ENCODE peak calls at places on chromosomes 12 and 14, in six cellular contexts. K, I, T, E, Z and O are unnamed samples.
A peak's percentile ranks its signal among the peaks of the same experiment; 100 is the strongest.

GRCh38 chr12:88471641-88472040 is 108.6 kb downstream of the KITLG start:
- DNase-seq in K (peak; percentile 11), E (no peak), Z (no peak), T (no peak), I (no peak), O (no peak)

GRCh38 chr14:69010632-69011031 is 31.5 kb upstream of the ACTN1 start:
- DNase-seq in E (peak; percentile 22), K (no peak), Z (no peak), I (no peak), T (no peak), O (no peak)

GRCh38 chr12:77847665-77848431 is 17.2 kb downstream of the NAV3 start:
- DNase-seq in T (no peak), E (no peak), Z (no peak), I (no peak), K (no peak), O (no peak)

GRCh38 chr12:46402861-46403731 is 30.5 kb upstream of the SLC38A2 start:
- DNase-seq in T (no peak), I (no peak), Z (no peak), E (no peak), K (no peak), O (no peak)

GRCh38 chr12:64746663-64747062 is 12.5 kb downstream of the GNS start:
- DNase-seq in K (no peak), E (no peak), I (no peak), T (no peak), Z (no peak), O (no peak)

GRCh38 chr12:72031066-72031465 is 92.4 kb downstream of the TPH2 start:
- DNase-seq in Z (no peak), K (no peak), T (no peak), E (no peak), I (no peak), O (no peak)

GRCh38 chr12:101876861-101877815 is at the start of gene DRAM1:
- DNase-seq in T (peak; percentile 87), I (peak; percentile 86), E (peak; percentile 71), Z (peak; percentile 32), K (peak; percentile 89), O (peak; percentile 96)

GRCh38 chr12:103301642-103302620 is 193.8 kb downstream of the C12orf42 start:
- DNase-seq in I (peak; percentile 31), T (no peak), K (no peak), Z (no peak), E (no peak), O (no peak)

GRCh38 chr14:88384653-88385205 is 728 bp upstream of the SPATA7 start:
- DNase-seq in I (peak; percentile 4), Z (no peak), E (no peak), T (no peak), K (peak; percentile 14), O (no peak)

GRCh38 chr14:75591331-75591946 is 13.0 kb downstream of the FLVCR2 start:
- DNase-seq in I (no peak), Z (no peak), E (no peak), K (peak; percentile 36), T (no peak), O (no peak)

GRCh38 chr12:12997734-12998133 is 2.3 kb downstream of the HEBP1 start:
- DNase-seq in E (no peak), K (no peak), Z (no peak), I (no peak), T (no peak), O (no peak)

GRCh38 chr12:69821441-69822204 is 3.4 kb upstream of the MYRFL start:
- DNase-seq in K (no peak), I (no peak), Z (peak; percentile 42), E (no peak), T (peak; percentile 16), O (no peak)

GRCh38 chr12:104569348-104570173 is 112.8 kb downstream of the CHST11 start:
- DNase-seq in I (no peak), K (no peak), Z (no peak), E (peak; percentile 48), T (no peak), O (no peak)

GRCh38 chr14:105092124-105092911 is 27.1 kb upstream of the GPR132 start:
- DNase-seq in K (no peak), T (peak; percentile 50), Z (no peak), I (peak; percentile 72), E (no peak), O (no peak)

GRCh38 chr14:51653096-51653814 is 1.5 kb downstream of the FRMD6 start:
- DNase-seq in E (no peak), T (no peak), K (no peak), Z (no peak), I (no peak), O (no peak)

DNA sequence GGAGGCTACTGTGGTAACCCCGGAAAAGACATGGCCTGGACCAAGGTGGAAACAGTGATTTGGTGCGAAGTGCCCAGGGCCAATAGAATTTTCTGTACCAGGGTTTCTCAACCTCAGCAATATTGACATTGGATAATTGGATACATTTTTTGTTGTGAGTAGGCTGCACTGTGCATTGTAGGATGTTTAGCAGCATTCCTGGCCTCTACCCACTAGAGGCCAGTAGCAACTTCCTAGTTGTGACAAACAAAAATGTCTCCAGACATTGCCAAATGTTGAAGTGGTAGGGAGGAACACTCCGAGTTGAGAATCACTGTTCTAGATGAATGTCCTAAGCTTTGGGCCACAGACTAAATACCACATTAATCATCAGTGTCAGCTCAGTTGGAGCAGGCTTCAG is 6.2 kb upstream of the CGRRF1 start:
- DNase-seq in E (no peak), K (no peak), Z (no peak), I (no peak), T (no peak), O (no peak)
- TF ChIP-seq CTCF in E (no peak), K (no peak), Z (peak; percentile 42), I (peak; percentile 55), T (no peak), O (no peak)

DNA sequence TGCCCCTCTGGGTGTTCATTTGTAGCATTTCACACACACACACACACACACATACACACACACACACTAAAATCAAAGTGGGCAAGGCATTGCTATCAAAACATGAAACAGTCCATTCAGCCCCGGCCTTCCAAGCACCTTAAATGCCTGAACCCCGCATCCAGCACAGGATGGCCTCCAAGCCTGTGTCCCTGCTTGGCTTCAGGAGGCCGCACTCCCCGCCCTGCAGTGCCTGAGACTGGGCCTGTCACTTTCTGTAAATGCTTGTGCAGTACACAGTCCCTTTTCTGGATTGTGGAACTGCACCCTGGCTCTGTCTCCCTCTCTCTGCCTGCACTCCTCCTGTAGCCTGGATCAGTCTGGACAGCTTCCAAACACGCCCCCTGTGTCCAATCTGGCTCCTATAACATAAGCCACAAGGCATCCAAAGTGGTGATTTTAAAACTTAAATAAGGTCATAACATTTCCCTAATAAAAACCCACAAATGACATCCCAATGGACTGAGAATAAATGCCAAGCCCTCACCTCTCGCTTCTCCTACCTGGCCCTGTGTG is 972.2 kb upstream of the TMEM132C start:
- DNase-seq in K (no peak), Z (no peak), E (no peak), I (no peak), T (no peak), O (no peak)
- H3K27ac ChIP-seq in K (no peak overlapping the region), Z (no peak overlapping the region), E (no peak overlapping the region), I (no peak overlapping the region), T (no peak overlapping the region), O (no peak overlapping the region)

GRCh38 chr12:98935847-98936246 is 290.8 kb downstream of the APAF1 start:
- DNase-seq in T (no peak), E (no peak), Z (no peak), I (no peak), K (no peak), O (no peak)
- TF ChIP-seq CTCF in T (no peak), E (no peak), Z (no peak), I (no peak), K (no peak), O (no peak)

GRCh38 chr12:2154521-2154920 is 101.7 kb downstream of the CACNA1C start:
- DNase-seq in Z (no peak), E (no peak), T (no peak), I (no peak), K (no peak), O (no peak)
- H3K27ac ChIP-seq in Z (peak overlapping the region; percentile 61), E (no peak overlapping the region), T (no peak overlapping the region), I (peak overlapping the region; percentile 60), K (peak overlapping the region; percentile 59), O (peak overlapping the region; percentile 71)

GRCh38 chr12:3898751-3899150 is 25.6 kb upstream of the PARP11 start:
- DNase-seq in E (no peak), Z (no peak), T (no peak), I (no peak), K (no peak), O (peak; percentile 55)

GRCh38 chr12:3896851-3897351 is 23.7 kb upstream of the PARP11 start:
- DNase-seq in E (peak; percentile 7), I (no peak), Z (no peak), K (peak; percentile 24), T (no peak), O (no peak)

GRCh38 chr12:3904999-3905398 is 31.8 kb upstream of the PARP11 start:
- DNase-seq in E (no peak), Z (no peak), T (no peak), I (no peak), K (no peak), O (no peak)

GRCh38 chr12:3897400-3897910 is 24.3 kb upstream of the PARP11 start:
- DNase-seq in I (no peak), E (no peak), Z (no peak), T (no peak), K (no peak), O (no peak)

GRCh38 chr12:3901116-3901515 is 27.9 kb upstream of the PARP11 start:
- DNase-seq in T (no peak), I (no peak), K (no peak), Z (no peak), E (no peak), O (no peak)
- TF ChIP-seq CTCF in T (no peak), I (no peak), K (no peak), Z (no peak), E (no peak), O (no peak)

DNA sequence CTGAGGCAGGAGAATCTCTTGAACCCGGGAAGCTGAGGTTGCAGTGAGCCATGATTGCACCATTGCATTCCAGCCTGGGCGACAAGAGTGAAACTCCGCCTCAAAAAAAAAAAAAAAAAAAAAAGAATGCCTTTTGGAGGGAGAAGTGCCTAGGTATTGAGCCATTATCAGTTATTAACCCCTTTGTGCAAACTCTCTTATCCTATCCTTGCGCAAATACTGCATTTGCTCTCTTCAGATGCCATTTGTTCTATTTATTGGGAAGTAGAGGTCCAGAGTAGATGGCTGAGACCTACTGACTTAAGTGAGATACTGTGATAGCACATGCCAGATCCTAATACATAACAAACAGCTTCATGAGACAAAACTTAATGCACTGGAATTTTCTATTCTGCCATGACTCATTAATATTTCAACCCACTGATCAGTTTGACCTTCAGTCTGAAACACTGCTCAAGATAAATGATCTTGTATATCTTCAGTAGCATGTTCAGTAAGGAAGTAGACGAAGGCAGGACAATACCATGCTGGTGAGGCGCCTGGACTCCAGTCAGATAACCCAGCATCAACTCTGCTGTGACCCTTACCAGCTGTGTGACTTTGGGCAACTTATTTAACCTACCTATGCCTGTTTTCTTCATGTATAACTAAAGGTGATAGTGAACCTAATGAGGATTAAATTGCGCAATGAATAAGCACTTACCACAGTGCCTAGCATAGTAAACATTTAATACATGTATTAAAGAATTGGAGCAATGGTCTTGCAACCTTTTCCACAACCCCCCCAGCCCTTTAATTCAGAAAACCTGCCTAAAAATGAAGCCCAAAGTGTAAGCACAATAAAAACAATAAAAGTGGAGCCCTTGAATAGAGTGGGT is 5.7 kb upstream of the DNAAF2 start:
- DNase-seq in T (no peak), K (no peak), E (no peak), I (no peak), Z (no peak), O (no peak)
- H3K27ac ChIP-seq in T (peak overlapping the region; percentile 46), K (peak overlapping the region; percentile 69), E (no peak overlapping the region), I (peak overlapping the region; percentile 10), Z (peak overlapping the region; percentile 74), O (no peak overlapping the region)